ENCODE peak calls at places on chromosomes 13 and 19, in ten cellular contexts. F, O, P, J, K, W, Y, G, I and E are unnamed samples.
A peak's percentile ranks its signal among the peaks of the same experiment; 100 is the strongest.

GRCh38 chr13:38415233-38415632 is 65.6 kb downstream of the UFM1 start:
- DNase-seq in F (no peak), O (peak; percentile 42), P (no peak), J (no peak), K (no peak), W (no peak), Y (no peak), G (peak; percentile 8), I (no peak), E (no peak)

GRCh38 chr19:19860756-19861390 is 4.8 kb upstream of the ZNF253 start:
- DNase-seq in F (peak; percentile 84), O (no peak), P (peak; percentile 44), J (no peak), K (no peak), W (no peak), Y (no peak), G (no peak), I (peak; percentile 17), E (peak; percentile 66)

GRCh38 chr13:67372868-67373464 is 142.8 kb upstream of the PCDH9 start:
- DNase-seq in F (no peak), O (no peak), P (no peak), J (no peak), K (no peak), W (no peak), Y (no peak), G (no peak), I (no peak), E (no peak)

GRCh38 chr13:38494445-38494844 is 144.8 kb downstream of the UFM1 start:
- DNase-seq in F (no peak), O (no peak), P (no peak), J (no peak), K (no peak), W (no peak), Y (no peak), G (no peak), I (no peak), E (no peak)

GRCh38 chr19:28905996-28906395 is 307.0 kb downstream of the UQCRFS1 start:
- DNase-seq in F (no peak), O (peak; percentile 17), P (no peak), J (peak; percentile 26), K (no peak), W (no peak), Y (no peak), G (peak; percentile 84), I (no peak), E (no peak)

GRCh38 chr19:12893582-12893981 is 2.6 kb downstream of the GCDH start:
- DNase-seq in F (no peak), O (no peak), P (no peak), J (no peak), K (no peak), W (no peak), Y (no peak), G (no peak), I (no peak), E (no peak)

GRCh38 chr19:57002195-57002601 is 117.6 kb upstream of the USP29 start:
- DNase-seq in F (no peak), O (no peak), P (no peak), J (no peak), K (no peak), W (no peak), Y (no peak), G (no peak), I (no peak), E (no peak)

GRCh38 chr13:99963832-99964339 is 7.7 kb downstream of the ZIC5 start:
- DNase-seq in F (no peak), O (no peak), P (no peak), J (no peak), K (no peak), W (no peak), Y (no peak), G (no peak), I (no peak), E (no peak)

GRCh38 chr13:97279913-97280312 is 57.8 kb downstream of the MBNL2 start:
- DNase-seq in F (no peak), O (no peak), P (no peak), J (peak; percentile 51), K (no peak), W (no peak), Y (no peak), G (peak; percentile 50), I (no peak), E (no peak)

GRCh38 chr19:18856385-18857126 is 24.8 kb downstream of the UPF1 start:
- DNase-seq in F (no peak), O (no peak), P (no peak), J (peak; percentile 52), K (no peak), W (no peak), Y (no peak), G (peak; percentile 40), I (peak; percentile 73), E (no peak)

GRCh38 chr19:45667620-45668341 is at the start of gene GIPR:
- DNase-seq in F (no peak), O (peak; percentile 58), P (peak; percentile 64), J (no peak), K (no peak), W (peak; percentile 63), Y (peak; percentile 78), G (peak; percentile 31), I (peak; percentile 56), E (peak; percentile 81)

GRCh38 chr13:21075303-21076264 is 14.2 kb upstream of the LATS2 start:
- DNase-seq in F (no peak), O (no peak), P (peak; percentile 20), J (peak; percentile 39), K (peak; percentile 73), W (no peak), Y (peak; percentile 34), G (peak; percentile 42), I (no peak), E (peak; percentile 37)

GRCh38 chr19:8631425-8631819 is 989 bp downstream of the NFILZ start:
- DNase-seq in F (peak; percentile 48), O (no peak), P (no peak), J (peak; percentile 61), K (no peak), W (no peak), Y (no peak), G (peak; percentile 62), I (no peak), E (no peak)

GRCh38 chr19:48551437-48552302 is at the start of gene SULT2B1:
- DNase-seq in F (no peak), O (no peak), P (no peak), J (no peak), K (no peak), W (peak; percentile 54), Y (peak; percentile 85), G (no peak), I (no peak), E (no peak)

GRCh38 chr19:51626675-51627074 is 3.5 kb downstream of the SIGLEC5 start:
- DNase-seq in F (no peak), O (no peak), P (no peak), J (no peak), K (no peak), W (no peak), Y (no peak), G (no peak), I (no peak), E (no peak)

GRCh38 chr19:16381756-16382401 is 57.3 kb downstream of the KLF2 start:
- DNase-seq in F (no peak), O (no peak), P (no peak), J (peak; percentile 57), K (peak; percentile 78), W (no peak), Y (no peak), G (peak; percentile 83), I (no peak), E (no peak)

GRCh38 chr13:21917046-21918010 is 246.5 kb downstream of the FGF9 start:
- DNase-seq in F (no peak), O (peak; percentile 18), P (no peak), J (no peak), K (no peak), W (no peak), Y (no peak), G (no peak), I (no peak), E (no peak)

GRCh38 chr19:40567040-40567749 is 9.5 kb upstream of the SHKBP1 start:
- DNase-seq in F (no peak), O (no peak), P (no peak), J (no peak), K (no peak), W (no peak), Y (no peak), G (peak; percentile 16), I (no peak), E (no peak)

GRCh38 chr19:43207991-43208390 is 2.6 kb upstream of the PSG4 start:
- DNase-seq in F (no peak), O (no peak), P (no peak), J (no peak), K (no peak), W (no peak), Y (no peak), G (no peak), I (no peak), E (no peak)

GRCh38 chr19:1865172-1866010 is 2.0 kb upstream of the KLF16 start:
- DNase-seq in F (no peak), O (no peak), P (no peak), J (no peak), K (no peak), W (no peak), Y (no peak), G (no peak), I (no peak), E (no peak)

GRCh38 chr13:35768551-35768950 is 292.1 kb upstream of the MAB21L1 start:
- DNase-seq in F (no peak), O (no peak), P (no peak), J (peak; percentile 41), K (no peak), W (no peak), Y (no peak), G (peak; percentile 27), I (no peak), E (no peak)

GRCh38 chr13:95250961-95251360 is 50.3 kb downstream of the ABCC4 start:
- DNase-seq in F (no peak), O (no peak), P (no peak), J (no peak), K (no peak), W (no peak), Y (no peak), G (no peak), I (no peak), E (no peak)

GRCh38 chr13:48849515-48849914 is 126.2 kb upstream of the FNDC3A start:
- DNase-seq in F (no peak), O (no peak), P (no peak), J (no peak), K (no peak), W (no peak), Y (no peak), G (no peak), I (peak; percentile 17), E (no peak)